ENCODE peak calls at places on chromosomes 3 and 15, in ten cellular contexts. One of them, this sample, is unnamed.

GRCh38 chr3:51777985-51778384 is 1.1 kb downstream of the IQCF6 start:
- DNase-seq in right atrium auricular region: no peak
- DNase-seq in HCT116: no peak
- DNase-seq in nucleus accumbens: no peak
- DNase-seq in fibroblast of lung: no peak
- DNase-seq in left lung: peak; percentile 77
- DNase-seq in SK-N-SH: peak; percentile 80
- DNase-seq in neural crest cell: no peak
- DNase-seq in GM04504: no peak
- DNase-seq in pancreas: peak; percentile 68
- DNase-seq in this sample: no peak

GRCh38 chr15:61871926-61872522 is 188.2 kb downstream of the VPS13C start:
- DNase-seq in HCT116: peak; percentile 12
- DNase-seq in left lung: no peak
- DNase-seq in neural crest cell: no peak
- DNase-seq in fibroblast of lung: peak; percentile 46
- DNase-seq in SK-N-SH: peak; percentile 11
- DNase-seq in right atrium auricular region: no peak
- DNase-seq in GM04504: peak; percentile 7
- DNase-seq in pancreas: no peak
- DNase-seq in nucleus accumbens: no peak
- DNase-seq in this sample: no peak

GRCh38 chr3:127081001-127081720 is 98.2 kb downstream of the PLXNA1 start:
- DNase-seq in nucleus accumbens: no peak
- DNase-seq in left lung: no peak
- DNase-seq in pancreas: no peak
- DNase-seq in GM04504: no peak
- DNase-seq in HCT116: no peak
- DNase-seq in right atrium auricular region: no peak
- DNase-seq in fibroblast of lung: no peak
- DNase-seq in SK-N-SH: no peak
- DNase-seq in neural crest cell: no peak
- DNase-seq in this sample: no peak

GRCh38 chr3:194395767-194396527 is 3.1 kb downstream of the GP5 start:
- DNase-seq in fibroblast of lung: peak; percentile 59
- DNase-seq in right atrium auricular region: no peak
- DNase-seq in HCT116: no peak
- DNase-seq in GM04504: peak; percentile 10
- DNase-seq in pancreas: no peak
- DNase-seq in neural crest cell: no peak
- DNase-seq in nucleus accumbens: no peak
- DNase-seq in SK-N-SH: no peak
- DNase-seq in left lung: peak; percentile 76
- DNase-seq in this sample: peak; percentile 68

GRCh38 chr15:94083467-94083991 is 147.8 kb upstream of the MCTP2 start:
- DNase-seq in HCT116: no peak
- DNase-seq in GM04504: peak; percentile 70
- DNase-seq in right atrium auricular region: no peak
- DNase-seq in pancreas: no peak
- DNase-seq in left lung: no peak
- DNase-seq in SK-N-SH: no peak
- DNase-seq in nucleus accumbens: no peak
- DNase-seq in neural crest cell: no peak
- DNase-seq in fibroblast of lung: peak; percentile 35
- DNase-seq in this sample: no peak

GRCh38 chr3:59938857-59939256 is 889.0 kb upstream of the CFAP20DC start:
- DNase-seq in HCT116: no peak
- DNase-seq in right atrium auricular region: no peak
- DNase-seq in neural crest cell: no peak
- DNase-seq in left lung: no peak
- DNase-seq in nucleus accumbens: no peak
- DNase-seq in GM04504: no peak
- DNase-seq in pancreas: no peak
- DNase-seq in fibroblast of lung: no peak
- DNase-seq in SK-N-SH: no peak
- DNase-seq in this sample: no peak

GRCh38 chr3:70728311-70728710 is 415.9 kb upstream of the MDFIC2 start:
- DNase-seq in SK-N-SH: no peak
- DNase-seq in GM04504: no peak
- DNase-seq in nucleus accumbens: no peak
- DNase-seq in pancreas: no peak
- DNase-seq in neural crest cell: no peak
- DNase-seq in HCT116: no peak
- DNase-seq in fibroblast of lung: peak; percentile 58
- DNase-seq in right atrium auricular region: no peak
- DNase-seq in left lung: no peak
- DNase-seq in this sample: no peak

GRCh38 chr15:68644088-68644904 is 65.5 kb downstream of the CORO2B start:
- DNase-seq in nucleus accumbens: no peak
- DNase-seq in fibroblast of lung: peak; percentile 89
- DNase-seq in neural crest cell: no peak
- DNase-seq in HCT116: peak; percentile 22
- DNase-seq in right atrium auricular region: no peak
- DNase-seq in left lung: no peak
- DNase-seq in GM04504: peak; percentile 65
- DNase-seq in SK-N-SH: no peak
- DNase-seq in pancreas: no peak
- DNase-seq in this sample: peak; percentile 55

GRCh38 chr15:45253330-45253729 is 1.3 kb downstream of the SLC28A2 start:
- DNase-seq in SK-N-SH: peak; percentile 19
- DNase-seq in GM04504: no peak
- DNase-seq in nucleus accumbens: no peak
- DNase-seq in right atrium auricular region: no peak
- DNase-seq in pancreas: no peak
- DNase-seq in HCT116: no peak
- DNase-seq in left lung: no peak
- DNase-seq in neural crest cell: no peak
- DNase-seq in fibroblast of lung: no peak
- DNase-seq in this sample: no peak

GRCh38 chr15:85706779-85707518 is 87.8 kb downstream of the KLHL25 start:
- DNase-seq in HCT116: no peak
- DNase-seq in neural crest cell: no peak
- DNase-seq in nucleus accumbens: no peak
- DNase-seq in pancreas: no peak
- DNase-seq in GM04504: no peak
- DNase-seq in left lung: no peak
- DNase-seq in right atrium auricular region: peak; percentile 81
- DNase-seq in fibroblast of lung: peak; percentile 64
- DNase-seq in SK-N-SH: no peak
- DNase-seq in this sample: no peak

GRCh38 chr15:29693225-29693624 is 129.0 kb downstream of the TJP1 start:
- DNase-seq in GM04504: no peak
- DNase-seq in left lung: no peak
- DNase-seq in fibroblast of lung: no peak
- DNase-seq in right atrium auricular region: peak; percentile 43
- DNase-seq in neural crest cell: no peak
- DNase-seq in SK-N-SH: no peak
- DNase-seq in pancreas: no peak
- DNase-seq in nucleus accumbens: no peak
- DNase-seq in HCT116: no peak
- DNase-seq in this sample: no peak

GRCh38 chr15:66126057-66126855 is 127.3 kb downstream of the MEGF11 start:
- DNase-seq in SK-N-SH: no peak
- DNase-seq in neural crest cell: no peak
- DNase-seq in GM04504: no peak
- DNase-seq in fibroblast of lung: no peak
- DNase-seq in HCT116: no peak
- DNase-seq in left lung: no peak
- DNase-seq in pancreas: no peak
- DNase-seq in right atrium auricular region: no peak
- DNase-seq in nucleus accumbens: no peak
- DNase-seq in this sample: no peak

GRCh38 chr3:154690413-154690812 is 260.4 kb upstream of the GPR149 start:
- DNase-seq in fibroblast of lung: no peak
- DNase-seq in left lung: no peak
- DNase-seq in GM04504: no peak
- DNase-seq in SK-N-SH: no peak
- DNase-seq in right atrium auricular region: no peak
- DNase-seq in nucleus accumbens: no peak
- DNase-seq in pancreas: no peak
- DNase-seq in neural crest cell: no peak
- DNase-seq in HCT116: no peak
- DNase-seq in this sample: no peak

GRCh38 chr3:123229145-123229544 is 27.4 kb downstream of the SEC22A start:
- DNase-seq in pancreas: no peak
- DNase-seq in SK-N-SH: peak; percentile 6
- DNase-seq in left lung: no peak
- DNase-seq in nucleus accumbens: no peak
- DNase-seq in HCT116: no peak
- DNase-seq in GM04504: no peak
- DNase-seq in right atrium auricular region: no peak
- DNase-seq in neural crest cell: no peak
- DNase-seq in fibroblast of lung: peak; percentile 23
- DNase-seq in this sample: no peak

GRCh38 chr3:70392227-70392626 is 79.8 kb upstream of the MDFIC2 start:
- DNase-seq in SK-N-SH: no peak
- DNase-seq in neural crest cell: no peak
- DNase-seq in pancreas: no peak
- DNase-seq in right atrium auricular region: no peak
- DNase-seq in left lung: no peak
- DNase-seq in HCT116: no peak
- DNase-seq in fibroblast of lung: no peak
- DNase-seq in GM04504: no peak
- DNase-seq in nucleus accumbens: no peak
- DNase-seq in this sample: no peak

GRCh38 chr3:52786330-52787215 is 8.0 kb upstream of the ITIH3 start:
- DNase-seq in nucleus accumbens: no peak
- DNase-seq in neural crest cell: no peak
- DNase-seq in right atrium auricular region: no peak
- DNase-seq in fibroblast of lung: no peak
- DNase-seq in left lung: peak; percentile 57
- DNase-seq in HCT116: no peak
- DNase-seq in SK-N-SH: no peak
- DNase-seq in pancreas: no peak
- DNase-seq in GM04504: no peak
- DNase-seq in this sample: no peak

GRCh38 chr15:50665938-50666337 is 20.7 kb downstream of the TRPM7 start:
- DNase-seq in right atrium auricular region: no peak
- DNase-seq in neural crest cell: no peak
- DNase-seq in fibroblast of lung: no peak
- DNase-seq in nucleus accumbens: no peak
- DNase-seq in GM04504: no peak
- DNase-seq in left lung: no peak
- DNase-seq in HCT116: no peak
- DNase-seq in pancreas: no peak
- DNase-seq in SK-N-SH: no peak
- DNase-seq in this sample: no peak

GRCh38 chr3:38039101-38039898 is at the start of gene DLEC1:
- DNase-seq in nucleus accumbens: no peak
- DNase-seq in pancreas: no peak
- DNase-seq in fibroblast of lung: peak; percentile 53
- DNase-seq in SK-N-SH: no peak
- DNase-seq in HCT116: no peak
- DNase-seq in left lung: peak; percentile 93
- DNase-seq in right atrium auricular region: peak; percentile 76
- DNase-seq in GM04504: no peak
- DNase-seq in neural crest cell: peak; percentile 52
- DNase-seq in this sample: no peak

GRCh38 chr15:82135645-82136044 is 89.8 kb upstream of the MEX3B start:
- DNase-seq in nucleus accumbens: no peak
- DNase-seq in GM04504: no peak
- DNase-seq in right atrium auricular region: no peak
- DNase-seq in pancreas: no peak
- DNase-seq in neural crest cell: no peak
- DNase-seq in SK-N-SH: no peak
- DNase-seq in left lung: no peak
- DNase-seq in HCT116: no peak
- DNase-seq in fibroblast of lung: peak; percentile 57
- DNase-seq in this sample: no peak

GRCh38 chr3:117263735-117264134 is 554.2 kb downstream of the TUSC7 start:
- DNase-seq in neural crest cell: no peak
- DNase-seq in SK-N-SH: no peak
- DNase-seq in right atrium auricular region: no peak
- DNase-seq in nucleus accumbens: no peak
- DNase-seq in HCT116: no peak
- DNase-seq in left lung: no peak
- DNase-seq in GM04504: no peak
- DNase-seq in pancreas: no peak
- DNase-seq in fibroblast of lung: peak; percentile 6
- DNase-seq in this sample: no peak

GRCh38 chr3:116444099-116444700 is 1.1 kb downstream of the LSAMP start:
- DNase-seq in nucleus accumbens: no peak
- DNase-seq in GM04504: no peak
- DNase-seq in right atrium auricular region: no peak
- DNase-seq in pancreas: no peak
- DNase-seq in SK-N-SH: no peak
- DNase-seq in HCT116: no peak
- DNase-seq in left lung: no peak
- DNase-seq in neural crest cell: peak; percentile 4
- DNase-seq in fibroblast of lung: peak; percentile 32
- DNase-seq in this sample: no peak

This sample was measured in AG09319.